ENCODE peak calls at places on chromosomes 13 and 19, in four cellular contexts. L is mucosa of descending colon, D is amygdala, U is HCT116. P is an unnamed sample.

GRCh38 chr13:65697843-65698242 is 1532.3 kb downstream of the PCDH9 start:
- DNase-seq in D (no peak), L (no peak), U (no peak), P (no peak)

GRCh38 chr13:63840551-63841421 is 2425.1 kb upstream of the PCDH20 start:
- DNase-seq in U (no peak), D (no peak), L (no peak), P (no peak)

GRCh38 chr19:57282011-57282636 is 1.8 kb downstream of the ZNF460 start:
- DNase-seq in U (no peak), D (no peak), L (no peak), P (no peak)

GRCh38 chr13:50116430-50116973 is 101.3 kb downstream of the KCNRG start:
- DNase-seq in L (no peak), D (no peak), U (no peak), P (no peak)

GRCh38 chr13:30256713-30257432 is 50.5 kb downstream of the KATNAL1 start:
- DNase-seq in D (no peak), L (no peak), U (no peak), P (no peak)

GRCh38 chr13:33999830-34000605 is 182.1 kb downstream of the RFC3 start:
- DNase-seq in L (no peak), U (no peak), D (no peak), P (no peak)

GRCh38 chr13:63942372-63942771 is 2526.7 kb upstream of the PCDH20 start:
- DNase-seq in U (no peak), D (no peak), L (no peak), P (no peak)

GRCh38 chr19:632228-633067 is 889 bp downstream of the POLRMT start:
- DNase-seq in L (peak; percentile 78), U (no peak), D (no peak), P (no peak)

GRCh38 chr13:98576215-98576945 is 527 bp downstream of the STK24 start:
- DNase-seq in D (no peak), U (no peak), L (peak; percentile 80), P (peak; percentile 77)

GRCh38 chr19:7701654-7702457 is at the start of gene FCER2:
- DNase-seq in D (no peak), L (no peak), U (no peak), P (no peak)

GRCh38 chr13:99922631-99923404 is 48.7 kb downstream of the ZIC5 start:
- DNase-seq in L (peak; percentile 87), U (no peak), D (no peak), P (no peak)

GRCh38 chr19:45577111-45577905 is 7.3 kb downstream of the OPA3 start:
- DNase-seq in L (peak; percentile 65), U (no peak), D (no peak), P (no peak)

GRCh38 chr19:1568320-1569019 is at the start of gene MEX3D:
- DNase-seq in D (peak; percentile 15), L (peak; percentile 83), U (no peak), P (peak; percentile 93)

GRCh38 chr19:7705387-7706187 is 3.7 kb upstream of the FCER2 start:
- DNase-seq in D (no peak), L (peak; percentile 87), U (no peak), P (peak; percentile 66)

GRCh38 chr19:16615788-16616187 is 12.2 kb downstream of the MED26 start:
- DNase-seq in D (no peak), L (no peak), U (no peak), P (no peak)

GRCh38 chr13:51997641-51998330 is 13.5 kb downstream of the ATP7B start:
- DNase-seq in L (no peak), D (no peak), U (no peak), P (no peak)

GRCh38 chr19:54485846-54486245 is 12.8 kb upstream of the CDC42EP5 start:
- DNase-seq in U (no peak), D (no peak), L (no peak), P (no peak)

GRCh38 chr19:890831-891230 is 2.2 kb downstream of the MED16 start:
- DNase-seq in L (peak; percentile 60), U (no peak), D (no peak), P (peak; percentile 56)

GRCh38 chr19:41575998-41576397 is at the start of gene CEACAM21:
- DNase-seq in U (no peak), D (no peak), L (peak; percentile 73), P (peak; percentile 56)

GRCh38 chr19:33403221-33403972 is 29.9 kb downstream of the CEBPG start:
- DNase-seq in U (no peak), L (peak; percentile 55), D (no peak), P (no peak)

GRCh38 chr13:113976711-113977684 is 3.1 kb upstream of the C13orf46 start:
- DNase-seq in L (peak; percentile 44), D (no peak), U (no peak), P (peak; percentile 49)

GRCh38 chr19:55305491-55305890 is 19.6 kb downstream of the TMEM150B start:
- DNase-seq in D (no peak), L (no peak), U (no peak), P (no peak)

GRCh38 chr13:98581971-98582702 is 5.2 kb upstream of the STK24 start:
- DNase-seq in D (no peak), U (no peak), L (no peak), P (no peak)

GRCh38 chr19:49881672-49882394 is 4.3 kb downstream of the TBC1D17 start:
- DNase-seq in U (no peak), L (no peak), D (no peak), P (no peak)

GRCh38 chr13:53138369-53139036 is 109.9 kb downstream of the OLFM4 start:
- DNase-seq in U (no peak), D (no peak), L (no peak), P (peak; percentile 58)

GRCh38 chr19:49145485-49146407 is 9.4 kb downstream of the HRC start:
- DNase-seq in U (peak; percentile 84), D (peak; percentile 57), L (peak; percentile 80), P (peak; percentile 86)

GRCh38 chr13:91014696-91015095 is 332.8 kb upstream of the MIR17HG start:
- DNase-seq in L (no peak), U (no peak), D (no peak), P (no peak)

GRCh38 chr19:38284422-38284821 is 19.6 kb upstream of the C19orf33 start:
- DNase-seq in L (no peak), U (no peak), D (no peak), P (no peak)

GRCh38 chr13:73335938-73336337 is 277.1 kb downstream of the KLF5 start:
- DNase-seq in U (no peak), L (no peak), D (no peak), P (no peak)

GRCh38 chr13:75635621-75636338 is at the start of gene LMO7:
- DNase-seq in D (no peak), L (peak; percentile 71), U (no peak), P (peak; percentile 81)

GRCh38 chr13:112453207-112453829 is 77.2 kb downstream of the SPACA7 start:
- DNase-seq in D (no peak), L (no peak), U (no peak), P (peak; percentile 32)